ENCODE peak calls at places on chromosomes 7 and 10, in nine cellular contexts. Y, A, D, F, Z, N, X, G and L are unnamed samples.

GRCh38 chr7:538764-539685 is 19.4 kb upstream of the PDGFA start:
- DNase-seq in Y (no peak), A (no peak), D (no peak), F (no peak), Z (no peak), N (no peak), X (peak; percentile 55), G (no peak), L (no peak)

GRCh38 chr10:50536617-50537252 is 87.0 kb downstream of the SGMS1 start:
- DNase-seq in Y (peak; percentile 65), A (no peak), D (no peak), F (no peak), Z (no peak), N (no peak), X (no peak), G (no peak), L (no peak)

GRCh38 chr7:42805601-42806000 is 106.3 kb downstream of the C7orf25 start:
- DNase-seq in Y (no peak), A (no peak), D (no peak), F (no peak), Z (no peak), N (no peak), X (no peak), G (no peak), L (no peak)

GRCh38 chr7:137879357-137880158 is 32.8 kb upstream of the DGKI start:
- DNase-seq in Y (peak; percentile 61), A (no peak), D (no peak), F (no peak), Z (no peak), N (peak; percentile 70), X (no peak), G (no peak), L (no peak)

GRCh38 chr10:36381748-36382147 is 739.7 kb upstream of the FZD8 start:
- DNase-seq in Y (no peak), A (no peak), D (no peak), F (no peak), Z (no peak), N (no peak), X (no peak), G (no peak), L (no peak)

GRCh38 chr7:77696643-77697534 is 630 bp downstream of the RSBN1L start:
- DNase-seq in Y (peak; percentile 43), A (peak; percentile 59), D (peak; percentile 56), F (no peak), Z (peak; percentile 43), N (peak; percentile 93), X (peak; percentile 48), G (no peak), L (no peak)

GRCh38 chr7:120064565-120064964 is 208.4 kb upstream of the KCND2 start:
- DNase-seq in Y (peak; percentile 87), A (no peak), D (no peak), F (no peak), Z (no peak), N (no peak), X (no peak), G (no peak), L (no peak)

GRCh38 chr10:5070648-5071410 is 23.4 kb upstream of the AKR1C3 start:
- DNase-seq in Y (peak; percentile 30), A (no peak), D (peak; percentile 35), F (no peak), Z (no peak), N (no peak), X (no peak), G (no peak), L (no peak)

GRCh38 chr7:155565596-155565995 is 19.2 kb upstream of the CNPY1 start:
- DNase-seq in Y (no peak), A (no peak), D (no peak), F (no peak), Z (no peak), N (no peak), X (no peak), G (no peak), L (no peak)

GRCh38 chr7:142352543-142352942 is 94.7 kb upstream of the PRSS58 start:
- DNase-seq in Y (peak; percentile 22), A (no peak), D (no peak), F (no peak), Z (no peak), N (no peak), X (no peak), G (no peak), L (no peak)

GRCh38 chr7:156380261-156380660 is 260.3 kb upstream of the RNF32 start:
- DNase-seq in Y (no peak), A (no peak), D (no peak), F (no peak), Z (no peak), N (no peak), X (peak; percentile 78), G (no peak), L (no peak)

GRCh38 chr7:67738-68395 is 124.5 kb upstream of the FAM20C start:
- DNase-seq in Y (peak; percentile 29), A (no peak), D (no peak), F (no peak), Z (no peak), N (peak; percentile 40), X (no peak), G (no peak), L (no peak)

GRCh38 chr7:36844374-36844773 is 120.1 kb upstream of the AOAH start:
- DNase-seq in Y (no peak), A (no peak), D (no peak), F (no peak), Z (no peak), N (no peak), X (no peak), G (no peak), L (no peak)

GRCh38 chr10:91514684-91515253 is 104.6 kb downstream of the HECTD2 start:
- DNase-seq in Y (peak; percentile 34), A (no peak), D (no peak), F (no peak), Z (no peak), N (no peak), X (no peak), G (no peak), L (no peak)

GRCh38 chr7:728602-729001 is 1.5 kb upstream of the PRKAR1B start:
- DNase-seq in Y (no peak), A (no peak), D (no peak), F (no peak), Z (no peak), N (peak; percentile 70), X (no peak), G (no peak), L (no peak)

GRCh38 chr7:121961491-121961890 is 88.5 kb downstream of the PTPRZ1 start:
- DNase-seq in Y (no peak), A (no peak), D (no peak), F (no peak), Z (no peak), N (no peak), X (no peak), G (no peak), L (no peak)

GRCh38 chr10:132849546-132850031 is 63.6 kb upstream of the NKX6-2 start:
- DNase-seq in Y (no peak), A (no peak), D (no peak), F (no peak), Z (peak; percentile 6), N (peak; percentile 41), X (peak; percentile 14), G (peak; percentile 5), L (no peak)

GRCh38 chr10:120462018-120462682 is 5.1 kb downstream of the PLPP4 start:
- DNase-seq in Y (no peak), A (no peak), D (no peak), F (no peak), Z (no peak), N (no peak), X (no peak), G (no peak), L (no peak)

DNA sequence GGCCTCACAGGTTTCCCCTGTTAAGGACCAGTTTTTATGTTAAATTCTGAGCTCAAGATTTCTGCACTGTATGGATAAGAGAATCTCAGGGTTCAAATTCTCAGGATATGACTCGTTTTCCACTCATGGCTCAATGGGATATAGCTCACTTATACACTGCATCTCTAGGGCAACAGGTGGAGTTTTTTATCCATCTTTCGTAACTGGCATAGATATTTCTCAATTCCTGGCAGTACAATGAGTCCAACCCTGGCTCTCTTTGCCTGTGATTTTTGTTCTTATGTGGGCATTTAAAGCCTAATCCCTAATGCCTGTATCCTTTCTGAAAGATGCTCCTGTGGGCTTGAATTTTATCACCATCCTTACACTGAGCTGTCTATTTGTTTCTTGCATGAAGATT is 7.6 kb downstream of the CCDC172 start:
- DNase-seq in Y (no peak), A (no peak), D (no peak), F (no peak), Z (no peak), N (no peak), X (no peak), G (no peak), L (no peak)
- TF ChIP-seq POLR2A in Y (no peak), A (no peak), D (no peak), F (no peak), Z (no peak), N (no peak), X (no peak), G (no peak), L (no peak)

GRCh38 chr10:112446855-112447691 is at the start of the genes VTI1A and ZDHHC6:
- DNase-seq in Y (peak; percentile 84), A (peak; percentile 81), D (peak; percentile 87), F (peak; percentile 91), Z (peak; percentile 83), N (peak; percentile 95), X (peak; percentile 85), G (peak; percentile 63), L (peak; percentile 60)
- TF ChIP-seq POLR2A in Y (peak; percentile 67), A (peak; percentile 62), D (peak; percentile 54), F (no peak), Z (peak; percentile 58), N (peak; percentile 73), X (no peak), G (peak; percentile 49), L (peak; percentile 94)

DNA sequence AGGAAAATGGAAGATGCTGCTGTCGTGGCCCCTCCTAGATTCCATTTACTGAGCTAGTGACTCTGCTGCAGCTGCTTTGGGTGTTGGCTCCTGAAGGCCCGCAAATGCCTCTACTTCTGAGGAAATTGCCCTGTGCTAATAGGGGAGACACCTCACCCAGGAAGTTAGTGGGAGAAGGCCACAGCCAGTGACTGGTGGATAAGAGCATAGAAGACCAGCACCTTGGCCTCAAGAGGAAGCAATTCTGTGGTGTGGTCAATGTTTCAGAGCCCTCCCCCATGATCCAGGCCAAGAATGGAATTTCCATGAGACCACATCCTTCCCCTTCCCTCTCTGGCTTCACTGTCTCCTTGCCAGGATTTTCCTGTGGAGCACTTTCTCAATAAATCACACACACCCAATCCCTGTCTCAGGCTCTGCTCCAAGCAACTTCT is 25.0 kb upstream of the FZD1 start:
- DNase-seq in Y (peak; percentile 84), A (no peak), D (peak; percentile 24), F (no peak), Z (no peak), N (no peak), X (no peak), G (no peak), L (peak; percentile 42)
- TF ChIP-seq POLR2A in Y (no peak), A (no peak), D (no peak), F (no peak), Z (no peak), N (no peak), X (no peak), G (no peak), L (no peak)

GRCh38 chr10:60009316-60009715 is 103.0 kb upstream of the CCDC6 start:
- DNase-seq in Y (no peak), A (no peak), D (no peak), F (no peak), Z (no peak), N (no peak), X (no peak), G (no peak), L (no peak)
- TF ChIP-seq POLR2A in Y (no peak), A (no peak), D (no peak), F (no peak), Z (no peak), N (no peak), X (no peak), G (no peak), L (no peak)

GRCh38 chr10:62048919-62049636 is 147.6 kb downstream of the ARID5B start:
- DNase-seq in Y (peak; percentile 99), A (peak; percentile 89), D (peak; percentile 91), F (no peak), Z (peak; percentile 99), N (peak; percentile 83), X (peak; percentile 84), G (peak; percentile 85), L (peak; percentile 74)
- TF ChIP-seq POLR2A in Y (peak; percentile 99), A (peak; percentile 94), D (peak; percentile 76), F (no peak), Z (peak; percentile 96), N (peak; percentile 23), X (no peak), G (peak; percentile 95), L (peak; percentile 74)